ENCODE peak calls at places on chromosomes 4 and X, in five cellular contexts. W is fibroblast of mammary gland; F is GM23248; X is stimulated activated naive CD8-positive, alpha-beta T cell treated with anti-CD3 and anti-CD28 coated beads, Interleukin-15, amount 100 ng/mL, for 72 hours; R is GM23338. Z is an unnamed sample.

GRCh38 chrX:85326234-85327059 is 53.0 kb downstream of the POF1B start:
- DNase-seq in W (no peak), X (no peak), R (no peak), F (no peak), Z (no peak)

GRCh38 chrX:131288738-131289511 is at the start of gene IGSF1:
- DNase-seq in X (no peak), W (peak), F (peak), R (peak), Z (peak)

GRCh38 chrX:153628665-153629064 is 18.3 kb upstream of the DUSP9 start:
- DNase-seq in R (no peak), W (no peak), X (no peak), F (no peak), Z (peak)

GRCh38 chr4:16707874-16708273 is 190.6 kb downstream of the LDB2 start:
- DNase-seq in X (no peak), F (peak), W (peak), R (no peak), Z (no peak)

GRCh38 chrX:153582896-153583295 is 16.0 kb downstream of the CCNQ start:
- DNase-seq in F (no peak), R (no peak), W (no peak), X (peak), Z (no peak)

GRCh38 chr4:103774326-103774725 is 54.5 kb upstream of the TACR3 start:
- DNase-seq in W (no peak), F (no peak), R (no peak), X (no peak), Z (no peak)

GRCh38 chr4:87502580-87503238 is 26.5 kb downstream of the SPARCL1 start:
- DNase-seq in W (peak), X (no peak), R (no peak), F (peak), Z (no peak)

GRCh38 chr4:62948108-62948507 is 1461.1 kb downstream of the TECRL start:
- DNase-seq in F (no peak), W (no peak), R (no peak), X (no peak), Z (no peak)

GRCh38 chr4:7402526-7402925 is 32.2 kb downstream of the PSAPL1 start:
- DNase-seq in R (no peak), X (no peak), F (no peak), W (no peak), Z (no peak)

GRCh38 chr4:1910643-1911042 is 39.5 kb downstream of the NSD2 start:
- DNase-seq in F (peak), X (no peak), R (peak), W (peak), Z (peak)

GRCh38 chrX:16666541-16666940 is 16.6 kb downstream of the S100G start:
- DNase-seq in W (peak), F (peak), R (no peak), X (no peak), Z (peak)

GRCh38 chrX:65690057-65690855 is 22.8 kb downstream of the MSN start:
- DNase-seq in F (peak), X (no peak), R (no peak), W (peak), Z (no peak)

GRCh38 chr4:35754047-35754446 is 490.3 kb downstream of the ARAP2 start:
- DNase-seq in R (no peak), F (no peak), X (no peak), W (no peak), Z (no peak)

Z was measured in endodermal cell.